ENCODE peak calls at places on chromosomes 12 and 14, in eight cellular contexts. S is choroid plexus epithelial cell, X is NT2/D1, N is AG10803, L is ovary, H is fibroblast of pulmonary artery, O is small intestine, U is lower lobe of right lung. M is an unnamed sample.

GRCh38 chr12:96141216-96141944 is 52.8 kb upstream of the ELK3 start:
- DNase-seq in S (peak), X (no peak), N (peak), L (no peak), H (peak), O (no peak), U (no peak), M (no peak)

GRCh38 chr14:101556566-101557320 is 4.6 kb upstream of the DIO3 start:
- DNase-seq in S (no peak), X (no peak), N (no peak), L (no peak), H (no peak), O (no peak), U (peak), M (no peak)

GRCh38 chr14:61870163-61870562 is 107.9 kb downstream of the SNAPC1 start:
- DNase-seq in S (no peak), X (no peak), N (no peak), L (no peak), H (no peak), O (no peak), U (no peak), M (no peak)

GRCh38 chr14:53161758-53162512 is 8.8 kb upstream of the DDHD1 start:
- DNase-seq in S (no peak), X (no peak), N (no peak), L (no peak), H (no peak), O (no peak), U (no peak), M (no peak)

GRCh38 chr14:79543966-79544365 is 667.3 kb downstream of the DIO2 start:
- DNase-seq in S (peak), X (peak), N (no peak), L (no peak), H (peak), O (no peak), U (no peak), M (no peak)

GRCh38 chr14:61478971-61479473 is 157.6 kb downstream of the PRKCH start:
- DNase-seq in S (no peak), X (no peak), N (no peak), L (no peak), H (no peak), O (no peak), U (no peak), M (peak)

GRCh38 chr12:125220404-125221273 is 155.4 kb downstream of the AACS start:
- DNase-seq in S (peak), X (no peak), N (no peak), L (no peak), H (peak), O (peak), U (no peak), M (no peak)

GRCh38 chr12:40647651-40648050 is 44.6 kb upstream of the CNTN1 start:
- DNase-seq in S (no peak), X (no peak), N (no peak), L (no peak), H (no peak), O (no peak), U (no peak), M (no peak)

GRCh38 chr12:193282-193681 is 20.7 kb downstream of the SLC6A12 start:
- DNase-seq in S (no peak), X (no peak), N (no peak), L (no peak), H (peak), O (no peak), U (peak), M (no peak)

DNA sequence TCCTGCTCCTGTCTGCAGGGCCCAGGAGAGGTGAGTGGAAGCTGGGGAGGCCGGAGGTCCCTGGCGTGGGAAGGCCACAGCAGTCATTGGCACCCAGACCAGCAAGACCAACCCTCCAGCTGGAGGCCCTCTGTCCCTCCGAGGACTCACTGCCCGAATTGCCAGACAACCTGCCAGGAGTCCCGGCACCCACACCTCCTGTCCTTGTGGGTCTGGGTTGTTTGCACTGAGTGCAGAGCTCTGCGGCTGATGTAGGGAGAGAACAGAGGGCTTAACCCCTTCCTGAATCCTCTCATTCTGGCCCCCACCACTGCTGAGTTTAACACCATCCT is 204.9 kb downstream of the KIF26A start:
- DNase-seq in S (no peak), X (no peak), N (no peak), L (peak), H (no peak), O (no peak), U (peak), M (no peak)
- H3K4me3 ChIP-seq in S (no peak), X (no peak), N (no peak), L (no peak), H (no peak), O (no peak), U (no peak), M (no peak)

GRCh38 chr12:109156036-109156435 is 39.6 kb downstream of the ACACB start:
- DNase-seq in S (no peak), X (no peak), N (no peak), L (no peak), H (no peak), O (no peak), U (no peak), M (no peak)
- H3K4me3 ChIP-seq in S (no peak), X (no peak), N (no peak), L (peak), H (no peak), O (no peak), U (peak), M (no peak)

GRCh38 chr14:21279783-21280182 is at the start of gene RPGRIP1:
- DNase-seq in S (no peak), X (no peak), N (no peak), L (no peak), H (no peak), O (no peak), U (no peak), M (no peak)
- H3K4me3 ChIP-seq in S (no peak), X (no peak), N (no peak), L (no peak), H (no peak), O (no peak), U (no peak), M (no peak)

GRCh38 chr14:88551936-88552565 is 2.8 kb downstream of the PTPN21 start:
- DNase-seq in S (peak), X (no peak), N (peak), L (peak), H (peak), O (no peak), U (no peak), M (no peak)
- H3K4me3 ChIP-seq in S (peak), X (peak), N (peak), L (peak), H (peak), O (peak), U (peak), M (no peak)

M was measured in Jurkat, Clone E6-1.